ENCODE peak calls at places on chromosomes 1 and 21, in six cellular contexts. X is GM23338; U is tibial artery; V is CD8-positive, alpha-beta T cell; K is lung; Z is kidney. Y is an unnamed sample. For H3K4me1, the result is how much of the 10 kb centered on the place peaks cover.

GRCh38 chr1:194658090-194658439 is 1471.7 kb upstream of the B3GALT2 start:
- DNase-seq in X (no peak), V (no peak), Z (no peak), K (no peak), U (no peak), Y (no peak)

GRCh38 chr1:168179411-168180147 is 817 bp downstream of the TIPRL start:
- DNase-seq in X (peak), V (peak), U (no peak), Z (no peak), K (no peak), Y (no peak)

GRCh38 chr1:23585321-23586022 is 26.2 kb upstream of the ID3 start:
- DNase-seq in V (no peak), X (no peak), Z (no peak), K (no peak), U (no peak), Y (no peak)

GRCh38 chr1:21775985-21776562 is 6.9 kb downstream of the USP48 start:
- DNase-seq in Z (no peak), U (no peak), X (no peak), V (no peak), K (no peak), Y (no peak)

GRCh38 chr1:83909687-83910086 is 89.2 kb downstream of the TTLL7 start:
- DNase-seq in V (no peak), U (no peak), Z (no peak), X (no peak), K (no peak), Y (no peak)

GRCh38 chr1:94243665-94244064 is 6.3 kb upstream of the ARHGAP29 start:
- DNase-seq in K (no peak), U (no peak), Z (no peak), V (no peak), X (no peak), Y (no peak)

GRCh38 chr1:23525558-23526174 is 5.4 kb downstream of the E2F2 start:
- DNase-seq in K (no peak), U (no peak), X (no peak), V (no peak), Z (no peak), Y (no peak)

GRCh38 chr1:37096523-37096922 is 62.2 kb upstream of the GRIK3 start:
- DNase-seq in X (peak), V (no peak), K (no peak), U (no peak), Z (no peak), Y (no peak)

GRCh38 chr1:27816921-27817630 is 13.5 kb upstream of the PPP1R8 start:
- DNase-seq in U (no peak), V (no peak), X (peak), K (no peak), Z (no peak), Y (no peak)

GRCh38 chr1:1958071-1958541 is 39.0 kb upstream of the TMEM52 start:
- DNase-seq in Z (peak), V (no peak), U (no peak), X (no peak), K (no peak), Y (no peak)

GRCh38 chr1:180908084-180908765 is 4.5 kb upstream of the KIAA1614 start:
- DNase-seq in X (no peak), U (no peak), Z (no peak), K (no peak), V (no peak), Y (no peak)

GRCh38 chr21:45546636-45547203 is 4.5 kb upstream of the SLC19A1 start:
- DNase-seq in K (no peak), X (no peak), Z (peak), V (no peak), U (no peak), Y (no peak)

GRCh38 chr1:109668123-109668800 is 405 bp downstream of the GSTM2 start:
- DNase-seq in U (no peak), Z (no peak), V (no peak), X (no peak), K (peak), Y (no peak)

GRCh38 chr1:111571239-111571638 is 48.4 kb upstream of the RAP1A start:
- DNase-seq in V (no peak), X (peak), Z (no peak), U (no peak), K (no peak), Y (no peak)

GRCh38 chr21:28688381-28688780 is 304.3 kb downstream of the LTN1 start:
- DNase-seq in U (no peak), X (no peak), K (no peak), V (no peak), Z (no peak), Y (no peak)

GRCh38 chr1:162878000-162878596 is 17.1 kb upstream of the CCDC190 start:
- DNase-seq in U (peak), K (peak), Z (no peak), X (peak), V (no peak), Y (peak)

GRCh38 chr1:53398585-53399365 is 60.4 kb upstream of the DMRTB1 start:
- DNase-seq in Z (no peak), V (no peak), K (no peak), X (no peak), U (peak), Y (no peak)

GRCh38 chr1:145795257-145795881 is 28.5 kb downstream of the RNF115 start:
- DNase-seq in X (no peak), U (no peak), V (no peak), K (no peak), Z (no peak), Y (no peak)

GRCh38 chr21:21897275-21897883 is 899.2 kb downstream of the NCAM2 start:
- DNase-seq in U (no peak), X (no peak), Z (no peak), K (no peak), V (no peak), Y (no peak)

GRCh38 chr1:80375662-80376061 is 1369.1 kb upstream of the ADGRL4 start:
- DNase-seq in K (no peak), V (no peak), U (no peak), X (no peak), Z (no peak), Y (no peak)

GRCh38 chr1:18645172-18646090 is 14.8 kb downstream of the PAX7 start:
- DNase-seq in K (no peak), X (peak), V (peak), Z (no peak), U (no peak), Y (no peak)

GRCh38 chr21:41763996-41764395 is 2.9 kb downstream of the RIPK4 start:
- DNase-seq in Z (no peak), V (no peak), U (no peak), K (no peak), X (no peak), Y (no peak)

GRCh38 chr1:18176619-18177018 is 69.0 kb downstream of the IGSF21 start:
- DNase-seq in K (no peak), Z (no peak), V (no peak), U (no peak), X (no peak), Y (no peak)

GRCh38 chr1:202104073-202104472 is 18.6 kb upstream of the GPR37L1 start:
- DNase-seq in Z (no peak), X (no peak), V (no peak), K (no peak), U (no peak), Y (no peak)

GRCh38 chr1:110133436-110133835 is 16.9 kb upstream of the SLC6A17 start:
- DNase-seq in Z (no peak), U (peak), X (no peak), K (no peak), V (no peak), Y (no peak)

GRCh38 chr1:205672929-205673328 is 7.4 kb downstream of the SLC45A3 start:
- DNase-seq in K (no peak), X (no peak), U (no peak), Z (no peak), V (no peak), Y (no peak)
- H3K4me1 ChIP-seq in K (under half), X (half or more), U (under half), Z (under half), V (under half), Y (under half)

DNA sequence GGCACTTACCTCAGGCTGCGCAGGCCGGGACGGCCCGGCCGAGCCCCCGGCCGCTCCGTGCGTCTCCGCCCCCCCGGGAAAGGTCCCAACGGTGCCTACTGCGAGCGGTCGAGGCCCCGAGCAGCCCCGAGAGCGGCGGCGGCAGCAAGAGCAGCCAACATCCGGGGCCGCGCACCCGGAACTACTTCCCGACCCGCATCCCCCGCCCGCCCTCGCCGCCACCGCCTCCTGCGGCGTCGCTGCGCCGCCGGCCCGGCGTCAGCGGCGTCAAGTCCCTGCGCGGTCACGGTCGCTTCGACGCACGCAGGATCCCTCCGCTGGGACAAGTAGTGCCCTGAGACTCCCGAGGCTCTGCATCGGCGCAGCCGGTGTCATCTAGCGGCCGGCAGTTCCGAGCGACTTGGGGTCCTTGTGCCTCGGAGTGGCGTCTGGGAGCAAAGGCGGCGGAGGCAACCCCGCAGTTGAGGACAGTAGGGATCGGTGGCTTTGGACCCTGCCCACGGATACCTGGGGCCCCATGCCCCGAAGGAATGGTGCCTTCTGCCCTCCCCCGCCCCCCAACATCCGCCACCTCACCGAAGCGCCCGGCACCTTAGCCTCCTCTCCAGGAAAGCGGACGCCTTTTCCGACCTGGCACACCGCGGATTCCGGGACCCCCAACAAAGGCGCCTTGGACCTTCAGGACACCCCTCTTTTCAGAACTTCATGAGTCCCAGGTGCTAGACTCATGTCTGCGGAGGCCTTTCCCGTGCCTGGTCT is at the start of gene FOXJ3:
- DNase-seq in U (peak), Z (peak), K (peak), X (peak), V (peak), Y (peak)
- TF ChIP-seq CTCF in U (peak), Z (no peak), K (no peak), X (no peak), V (no peak), Y (no peak)

GRCh38 chr1:9751971-9752370 is 71.8 kb downstream of the CLSTN1 start:
- DNase-seq in Z (no peak), K (no peak), X (no peak), U (no peak), V (no peak), Y (no peak)
- H3K4me1 ChIP-seq in Z (under half), K (under half), X (under half), U (under half), V (under half), Y (under half)

DNA sequence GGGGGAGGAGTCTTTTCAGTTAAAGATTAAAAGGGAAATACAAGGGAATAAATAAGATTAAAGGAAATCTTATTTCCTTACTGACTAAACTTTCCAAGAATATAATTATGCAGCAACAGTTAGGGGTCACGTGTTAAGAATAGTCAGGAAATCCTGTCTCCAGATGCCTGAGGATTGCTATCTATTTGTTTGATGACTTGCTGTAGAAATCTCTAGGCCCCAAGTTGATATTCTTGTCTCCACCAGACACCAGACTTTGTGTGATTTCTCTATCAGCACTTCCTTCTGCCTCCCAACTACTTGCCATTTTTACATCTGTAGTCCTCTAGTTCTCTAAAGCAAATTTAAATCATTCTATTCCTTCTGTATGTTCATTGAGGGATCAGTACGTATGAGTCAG is 77.5 kb downstream of the RPAP2 start:
- DNase-seq in U (no peak), X (no peak), K (no peak), V (no peak), Z (no peak), Y (no peak)
- TF ChIP-seq CTCF in U (no peak), X (no peak), K (no peak), V (no peak), Z (no peak), Y (no peak)

DNA sequence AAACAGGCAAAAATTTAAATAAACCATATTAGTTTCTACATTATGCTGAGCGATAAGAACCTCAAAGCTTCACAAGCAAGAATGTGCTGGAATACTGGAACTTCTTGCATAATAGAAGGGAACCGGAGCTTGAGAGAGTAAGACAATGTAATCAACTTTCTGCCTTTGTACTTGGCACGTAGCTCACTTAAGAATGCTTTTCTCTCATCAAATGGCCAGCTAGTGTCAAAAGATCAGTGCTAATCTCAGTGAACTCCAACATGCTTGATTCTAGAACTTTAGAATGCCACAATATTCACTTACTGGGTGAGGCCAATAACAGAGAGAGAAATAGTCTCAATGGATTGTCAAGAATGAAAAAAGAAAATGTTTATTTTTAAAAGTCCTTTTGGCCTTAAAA is 486.1 kb upstream of the LRRC7 start:
- DNase-seq in Z (no peak), U (no peak), X (peak), V (no peak), K (no peak), Y (no peak)
- H3K4me1 ChIP-seq in Z (under half), U (under half), X (under half), V (under half), K (under half), Y (under half)

DNA sequence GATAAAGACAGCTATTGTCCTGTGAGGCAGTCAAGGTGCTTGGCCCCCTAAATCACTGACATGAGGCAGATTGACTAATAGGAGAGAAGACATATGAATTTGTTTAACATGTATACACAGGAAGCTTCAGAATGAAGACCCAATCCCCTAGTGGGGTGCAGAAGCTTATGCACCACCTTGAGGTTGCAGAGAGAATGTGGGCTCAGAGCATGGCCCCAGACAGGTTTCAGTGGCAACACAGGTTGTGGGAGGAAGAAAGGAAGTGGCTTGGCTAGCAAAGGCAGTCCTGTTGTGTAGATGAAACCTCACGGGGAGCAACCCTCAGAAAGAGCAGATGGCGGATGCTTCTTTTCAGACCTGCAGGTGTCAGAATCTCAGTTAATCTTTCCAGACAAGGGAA is 37.0 kb upstream of the PARP1 start:
- DNase-seq in K (no peak), Z (no peak), X (peak), U (no peak), V (peak), Y (no peak)
- TF ChIP-seq CTCF in K (no peak), Z (no peak), X (peak), U (no peak), V (peak), Y (no peak)

GRCh38 chr1:179230251-179230650 is 774 bp upstream of the ABL2 start:
- DNase-seq in K (no peak), U (no peak), V (no peak), X (no peak), Z (no peak), Y (no peak)
- H3K4me1 ChIP-seq in K (under half), U (under half), V (under half), X (under half), Z (under half), Y (under half)

GRCh38 chr1:238186887-238187574 is 296.3 kb upstream of the ZP4 start:
- DNase-seq in Z (no peak), V (no peak), U (no peak), K (no peak), X (no peak), Y (no peak)

GRCh38 chr1:238196516-238196915 is 305.8 kb upstream of the ZP4 start:
- DNase-seq in K (no peak), Z (no peak), U (no peak), V (no peak), X (no peak), Y (no peak)

GRCh38 chr1:238187575-238187949 is 296.8 kb upstream of the ZP4 start:
- DNase-seq in V (no peak), Z (no peak), K (no peak), U (no peak), X (no peak), Y (no peak)

DNA sequence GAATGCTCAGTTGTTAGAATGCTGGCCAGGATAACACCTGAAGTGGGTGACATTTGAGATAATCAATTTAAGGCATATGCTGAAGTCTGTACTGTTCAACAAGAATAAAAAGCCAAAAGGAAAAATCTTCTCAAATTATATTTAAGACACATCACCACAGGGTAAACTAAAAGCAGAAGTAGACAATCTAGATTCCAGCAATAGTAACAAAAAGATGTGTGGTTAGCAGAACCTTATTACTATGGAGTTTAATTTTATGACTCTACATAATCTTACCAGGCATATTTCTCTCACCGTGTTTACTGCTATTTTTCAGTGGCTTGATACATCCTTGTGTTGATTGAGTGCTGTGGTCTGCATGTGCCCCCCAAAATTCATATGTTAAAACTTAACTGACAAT is 300.4 kb upstream of the ZP4 start:
- DNase-seq in V (no peak), X (no peak), K (no peak), Z (no peak), U (no peak), Y (no peak)
- TF ChIP-seq CTCF in V (no peak), X (no peak), K (no peak), Z (no peak), U (no peak), Y (no peak)

Y was measured in thoracic aorta.